ENCODE peak calls at places on chromosomes 6 and 20, in six cellular contexts. One of them, this sample, is unnamed.

GRCh38 chr6:141463237-141463977 is 669.3 kb upstream of the GJE1 start:
- DNase-seq in GM23338: no peak
- DNase-seq in spleen: no peak
- DNase-seq in endothelial cell of umbilical vein: no peak
- DNase-seq in stomach: no peak
- DNase-seq in breast epithelium: no peak
- DNase-seq in this sample: no peak

GRCh38 chr6:493840-494239 is 102.3 kb downstream of the IRF4 start:
- DNase-seq in GM23338: no peak
- DNase-seq in spleen: no peak
- DNase-seq in endothelial cell of umbilical vein: no peak
- DNase-seq in stomach: no peak
- DNase-seq in breast epithelium: no peak
- DNase-seq in this sample: no peak

GRCh38 chr6:166419268-166419667 is 36.5 kb upstream of the MPC1 start:
- DNase-seq in GM23338: no peak
- DNase-seq in spleen: no peak
- DNase-seq in endothelial cell of umbilical vein: no peak
- DNase-seq in stomach: no peak
- DNase-seq in breast epithelium: no peak
- DNase-seq in this sample: no peak

GRCh38 chr6:71138416-71138815 is 150.2 kb upstream of the OGFRL1 start:
- DNase-seq in GM23338: no peak
- DNase-seq in spleen: no peak
- DNase-seq in endothelial cell of umbilical vein: no peak
- DNase-seq in stomach: no peak
- DNase-seq in breast epithelium: no peak
- DNase-seq in this sample: no peak

GRCh38 chr6:4728436-4728769 is 47.8 kb upstream of the CDYL start:
- DNase-seq in GM23338: no peak
- DNase-seq in spleen: no peak
- DNase-seq in endothelial cell of umbilical vein: no peak
- DNase-seq in stomach: no peak
- DNase-seq in breast epithelium: no peak
- DNase-seq in this sample: no peak

GRCh38 chr6:167323111-167323510 is 1.8 kb upstream of the TTLL2 start:
- DNase-seq in GM23338: no peak
- DNase-seq in spleen: peak; percentile 21
- DNase-seq in endothelial cell of umbilical vein: no peak
- DNase-seq in stomach: no peak
- DNase-seq in breast epithelium: no peak
- DNase-seq in this sample: no peak

GRCh38 chr6:5766260-5766659 is 240.5 kb downstream of the NRN1 start:
- DNase-seq in GM23338: no peak
- DNase-seq in spleen: no peak
- DNase-seq in endothelial cell of umbilical vein: no peak
- DNase-seq in stomach: no peak
- DNase-seq in breast epithelium: no peak
- DNase-seq in this sample: no peak

GRCh38 chr20:14470231-14470894 is 133.0 kb upstream of the FLRT3 start:
- DNase-seq in GM23338: no peak
- DNase-seq in spleen: no peak
- DNase-seq in endothelial cell of umbilical vein: no peak
- DNase-seq in stomach: peak; percentile 74
- DNase-seq in breast epithelium: no peak
- DNase-seq in this sample: no peak

GRCh38 chr6:26294276-26294675 is 70.7 kb upstream of the BTN3A2 start:
- DNase-seq in GM23338: no peak
- DNase-seq in spleen: no peak
- DNase-seq in endothelial cell of umbilical vein: no peak
- DNase-seq in stomach: no peak
- DNase-seq in breast epithelium: no peak
- DNase-seq in this sample: no peak

GRCh38 chr6:159501558-159501957 is 191.5 kb downstream of the SOD2 start:
- DNase-seq in GM23338: no peak
- DNase-seq in spleen: no peak
- DNase-seq in endothelial cell of umbilical vein: no peak
- DNase-seq in stomach: no peak
- DNase-seq in breast epithelium: no peak
- DNase-seq in this sample: no peak

GRCh38 chr6:150269857-150270223 is 99.0 kb upstream of the IYD start:
- DNase-seq in GM23338: no peak
- DNase-seq in spleen: no peak
- DNase-seq in endothelial cell of umbilical vein: no peak
- DNase-seq in stomach: no peak
- DNase-seq in breast epithelium: no peak
- DNase-seq in this sample: no peak

GRCh38 chr6:12233693-12234551 is 56.2 kb upstream of the EDN1 start:
- DNase-seq in GM23338: peak; percentile 70
- DNase-seq in spleen: no peak
- DNase-seq in endothelial cell of umbilical vein: peak; percentile 86
- DNase-seq in stomach: peak; percentile 39
- DNase-seq in breast epithelium: no peak
- DNase-seq in this sample: peak; percentile 61

GRCh38 chr6:5422321-5422915 is 161.1 kb downstream of the FARS2 start:
- DNase-seq in GM23338: peak; percentile 76
- DNase-seq in spleen: no peak
- DNase-seq in endothelial cell of umbilical vein: peak; percentile 40
- DNase-seq in stomach: peak; percentile 52
- DNase-seq in breast epithelium: no peak
- DNase-seq in this sample: no peak

GRCh38 chr20:57445298-57445697 is 54.1 kb downstream of the RBM38 start:
- DNase-seq in GM23338: no peak
- DNase-seq in spleen: no peak
- DNase-seq in endothelial cell of umbilical vein: no peak
- DNase-seq in stomach: no peak
- DNase-seq in breast epithelium: no peak
- DNase-seq in this sample: no peak

GRCh38 chr6:136463796-136464542 is 86.3 kb downstream of the MAP7 start:
- DNase-seq in GM23338: no peak
- DNase-seq in spleen: no peak
- DNase-seq in endothelial cell of umbilical vein: no peak
- DNase-seq in stomach: no peak
- DNase-seq in breast epithelium: no peak
- DNase-seq in this sample: no peak

GRCh38 chr6:11042750-11043551 is 1.2 kb downstream of the ELOVL2 start:
- DNase-seq in GM23338: peak; percentile 29
- DNase-seq in spleen: no peak
- DNase-seq in endothelial cell of umbilical vein: no peak
- DNase-seq in stomach: no peak
- DNase-seq in breast epithelium: no peak
- DNase-seq in this sample: peak; percentile 12

GRCh38 chr6:118892248-118893094 is 1.5 kb upstream of the ASF1A start:
- DNase-seq in GM23338: no peak
- DNase-seq in spleen: no peak
- DNase-seq in endothelial cell of umbilical vein: peak; percentile 52
- DNase-seq in stomach: no peak
- DNase-seq in breast epithelium: no peak
- DNase-seq in this sample: no peak

GRCh38 chr20:36717657-36718056 is 28.2 kb downstream of the NDRG3 start:
- DNase-seq in GM23338: peak; percentile 76
- DNase-seq in spleen: no peak
- DNase-seq in endothelial cell of umbilical vein: peak; percentile 24
- DNase-seq in stomach: no peak
- DNase-seq in breast epithelium: no peak
- DNase-seq in this sample: no peak

GRCh38 chr6:25478973-25479372 is 173.0 kb upstream of the SCGN start:
- DNase-seq in GM23338: no peak
- DNase-seq in spleen: no peak
- DNase-seq in endothelial cell of umbilical vein: no peak
- DNase-seq in stomach: no peak
- DNase-seq in breast epithelium: no peak
- DNase-seq in this sample: no peak

GRCh38 chr20:33108641-33109040 is 29.2 kb downstream of the BPIFB4 start:
- DNase-seq in GM23338: no peak
- DNase-seq in spleen: no peak
- DNase-seq in endothelial cell of umbilical vein: no peak
- DNase-seq in stomach: no peak
- DNase-seq in breast epithelium: no peak
- DNase-seq in this sample: no peak

GRCh38 chr20:34824026-34824860 is 1.2 kb downstream of the NCOA6 start:
- DNase-seq in GM23338: peak; percentile 85
- DNase-seq in spleen: peak; percentile 86
- DNase-seq in endothelial cell of umbilical vein: peak; percentile 57
- DNase-seq in stomach: peak; percentile 79
- DNase-seq in breast epithelium: peak; percentile 68
- DNase-seq in this sample: no peak

GRCh38 chr6:12367412-12367811 is 77.3 kb downstream of the EDN1 start:
- DNase-seq in GM23338: no peak
- DNase-seq in spleen: no peak
- DNase-seq in endothelial cell of umbilical vein: no peak
- DNase-seq in stomach: no peak
- DNase-seq in breast epithelium: no peak
- DNase-seq in this sample: no peak

GRCh38 chr6:80608881-80609280 is 502.4 kb downstream of the BCKDHB start:
- DNase-seq in GM23338: no peak
- DNase-seq in spleen: no peak
- DNase-seq in endothelial cell of umbilical vein: no peak
- DNase-seq in stomach: no peak
- DNase-seq in breast epithelium: no peak
- DNase-seq in this sample: no peak

DNA sequence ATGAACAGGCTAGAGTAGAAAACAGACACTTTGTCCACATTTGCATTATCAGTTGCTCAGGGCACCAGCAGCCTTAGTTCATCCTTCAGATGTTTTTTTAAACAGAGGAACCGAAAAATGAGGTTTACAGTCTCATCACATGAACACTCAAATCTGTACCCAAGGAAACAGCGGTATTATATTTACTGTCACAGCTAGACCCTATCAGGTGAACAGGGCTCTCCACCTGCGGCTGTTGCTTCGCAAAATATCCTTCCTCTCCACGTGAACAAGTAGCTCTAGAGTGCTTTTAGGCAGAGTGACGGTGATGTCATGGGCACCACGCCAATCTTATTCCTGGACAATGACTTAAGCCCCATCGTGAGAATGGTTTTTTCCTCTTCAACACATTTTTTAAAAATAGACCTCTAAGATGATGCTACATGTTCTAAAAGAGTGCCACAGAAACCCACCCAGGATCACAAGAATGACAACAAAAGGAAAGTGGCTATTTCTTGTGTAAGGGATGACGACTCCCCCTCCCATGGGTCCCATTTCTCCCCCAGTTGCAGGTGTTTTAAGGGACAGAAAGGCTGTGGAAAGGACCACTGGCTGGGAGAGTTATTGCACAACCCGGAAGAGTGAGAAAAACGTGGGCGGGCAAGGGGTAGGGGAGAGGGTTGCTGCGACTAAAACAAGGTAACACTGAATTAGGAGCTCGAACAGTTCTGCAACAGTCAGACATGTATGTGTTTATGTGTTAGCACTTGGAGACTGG is 77.7 kb downstream of the EFHC1 start:
- DNase-seq in GM23338: no peak
- DNase-seq in spleen: no peak
- DNase-seq in endothelial cell of umbilical vein: no peak
- DNase-seq in stomach: no peak
- DNase-seq in breast epithelium: no peak
- DNase-seq in this sample: no peak
- TF ChIP-seq POLR2AphosphoS5 in GM23338: no peak
- TF ChIP-seq POLR2AphosphoS5 in spleen: no peak
- TF ChIP-seq POLR2AphosphoS5 in endothelial cell of umbilical vein: no peak
- TF ChIP-seq POLR2AphosphoS5 in stomach: no peak
- TF ChIP-seq POLR2AphosphoS5 in breast epithelium: no peak
- TF ChIP-seq POLR2AphosphoS5 in this sample: no peak

DNA sequence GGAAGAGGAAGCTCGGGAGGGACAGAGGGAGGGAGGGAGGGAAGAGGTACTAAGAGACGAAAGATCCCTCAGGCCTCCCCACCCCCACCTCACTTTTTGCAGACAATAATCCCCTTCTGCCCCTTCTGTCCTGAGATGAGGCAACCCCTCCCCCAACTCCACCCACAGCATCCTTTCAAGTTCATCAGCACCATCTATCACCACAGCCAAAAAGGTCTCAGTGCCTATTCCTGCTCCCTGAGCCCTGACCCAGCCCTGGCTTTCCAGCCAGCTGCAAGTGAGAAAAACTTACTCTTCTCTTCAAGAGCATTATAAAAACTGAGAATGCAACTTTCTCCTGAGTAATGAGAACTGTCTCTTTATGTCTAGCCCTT is 133.2 kb upstream of the LRFN2 start:
- DNase-seq in GM23338: no peak
- DNase-seq in spleen: no peak
- DNase-seq in endothelial cell of umbilical vein: no peak
- DNase-seq in stomach: no peak
- DNase-seq in breast epithelium: no peak
- DNase-seq in this sample: no peak
- TF ChIP-seq POLR2AphosphoS5 in GM23338: no peak
- TF ChIP-seq POLR2AphosphoS5 in spleen: no peak
- TF ChIP-seq POLR2AphosphoS5 in endothelial cell of umbilical vein: no peak
- TF ChIP-seq POLR2AphosphoS5 in stomach: no peak
- TF ChIP-seq POLR2AphosphoS5 in breast epithelium: no peak
- TF ChIP-seq POLR2AphosphoS5 in this sample: no peak

DNA sequence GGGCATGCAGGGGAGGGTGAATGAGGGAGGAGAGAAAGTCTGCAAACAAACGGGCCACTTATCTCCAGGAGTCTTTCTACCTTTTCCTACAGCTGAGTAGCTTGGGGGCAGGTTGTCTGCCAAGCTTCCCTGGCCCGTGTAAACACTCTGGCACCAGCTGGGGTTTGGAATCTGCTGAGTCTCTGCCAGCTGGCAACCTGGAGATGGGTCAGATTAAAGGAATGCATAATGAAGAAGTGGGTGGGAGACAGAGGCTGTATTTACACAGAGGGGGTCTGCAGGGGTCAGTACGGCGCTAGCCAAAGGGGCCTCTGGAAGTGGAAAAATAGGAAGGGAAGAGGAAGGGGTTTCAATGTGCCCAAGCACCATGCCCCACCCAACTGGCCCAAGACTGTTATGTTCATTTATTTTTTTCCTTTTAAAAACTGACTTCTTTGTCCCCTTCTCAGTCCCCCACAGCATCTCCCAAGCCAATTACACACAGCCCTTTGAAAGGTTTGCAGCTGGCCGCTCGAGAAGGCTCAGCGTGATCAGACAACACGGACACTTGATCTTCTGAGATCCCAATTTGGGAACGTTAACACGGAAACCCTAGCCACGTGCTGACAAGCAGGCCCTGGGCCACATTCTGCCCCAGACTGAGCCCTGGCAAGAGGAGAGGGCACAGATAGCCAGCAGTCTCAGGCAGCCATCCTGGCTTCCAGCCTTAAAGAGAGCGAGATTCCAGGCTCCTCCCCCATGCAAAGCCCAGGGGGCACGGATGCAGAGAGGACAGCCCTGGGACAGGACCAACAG is 25.2 kb downstream of the TRAM2 start:
- DNase-seq in GM23338: peak; percentile 58
- DNase-seq in spleen: no peak
- DNase-seq in endothelial cell of umbilical vein: peak; percentile 94
- DNase-seq in stomach: peak; percentile 86
- DNase-seq in breast epithelium: peak; percentile 65
- DNase-seq in this sample: no peak
- TF ChIP-seq POLR2AphosphoS5 in GM23338: no peak
- TF ChIP-seq POLR2AphosphoS5 in spleen: peak; percentile 30
- TF ChIP-seq POLR2AphosphoS5 in endothelial cell of umbilical vein: peak; percentile 78
- TF ChIP-seq POLR2AphosphoS5 in stomach: peak; percentile 50
- TF ChIP-seq POLR2AphosphoS5 in breast epithelium: no peak
- TF ChIP-seq POLR2AphosphoS5 in this sample: no peak

DNA sequence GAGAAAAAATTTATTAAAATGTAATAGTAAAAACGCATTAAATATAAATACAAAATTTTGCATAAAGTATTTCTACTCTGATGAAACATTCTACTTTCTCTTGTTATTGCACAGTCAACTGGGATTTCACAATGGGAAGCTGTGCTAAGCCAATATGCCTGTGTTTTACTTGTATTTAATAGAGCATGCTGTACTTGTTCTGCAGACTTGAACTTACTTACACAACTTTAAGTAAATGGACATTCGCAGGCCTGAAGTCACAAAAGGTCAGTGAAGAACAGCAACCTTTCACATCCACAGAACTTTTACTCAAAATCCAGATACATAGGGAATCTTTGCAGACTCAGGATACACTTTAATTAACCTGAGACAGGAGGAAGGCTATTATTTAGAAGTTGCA is 409.5 kb downstream of the BTBD3 start:
- DNase-seq in GM23338: no peak
- DNase-seq in spleen: no peak
- DNase-seq in endothelial cell of umbilical vein: no peak
- DNase-seq in stomach: no peak
- DNase-seq in breast epithelium: no peak
- DNase-seq in this sample: no peak
- TF ChIP-seq POLR2AphosphoS5 in GM23338: no peak
- TF ChIP-seq POLR2AphosphoS5 in spleen: no peak
- TF ChIP-seq POLR2AphosphoS5 in endothelial cell of umbilical vein: no peak
- TF ChIP-seq POLR2AphosphoS5 in stomach: no peak
- TF ChIP-seq POLR2AphosphoS5 in breast epithelium: no peak
- TF ChIP-seq POLR2AphosphoS5 in this sample: no peak

This sample was measured in SK-N-MC.